ENCODE peak calls at places on chromosomes 4 and X, in six cellular contexts. I is lower leg skin, O is stomach, M is H54, N is GM12878, V is GM12892. K is an unnamed sample.

GRCh38 chr4:79772510-79772909 is 300.5 kb downstream of the ANTXR2 start:
- DNase-seq in N (no peak), V (no peak), M (no peak), O (no peak), I (no peak), K (no peak)

GRCh38 chr4:109199585-109199984 is 102.9 kb downstream of the COL25A1 start:
- DNase-seq in I (no peak), M (no peak), O (no peak), N (no peak), V (no peak), K (no peak)

GRCh38 chr4:176789955-176790354 is 2.8 kb downstream of the VEGFC start:
- DNase-seq in N (no peak), M (peak), I (no peak), V (no peak), O (no peak), K (peak)

GRCh38 chr4:2041234-2042130 is 17.6 kb upstream of the NAT8L start:
- DNase-seq in N (peak), V (peak), M (peak), O (peak), I (peak), K (peak)

GRCh38 chr4:155784637-155785036 is 25.8 kb downstream of the GUCY1B1 start:
- DNase-seq in M (no peak), O (no peak), I (no peak), N (no peak), V (no peak), K (no peak)

GRCh38 chr4:20544645-20545044 is 155.6 kb upstream of the PACRGL start:
- DNase-seq in M (no peak), N (no peak), V (no peak), O (no peak), I (no peak), K (peak)

GRCh38 chrX:130173190-130173895 is 1.6 kb downstream of the RAB33A start:
- DNase-seq in M (peak), V (no peak), O (no peak), I (peak), N (peak), K (peak)

GRCh38 chr4:38531126-38531737 is 132.8 kb upstream of the KLF3 start:
- DNase-seq in N (no peak), M (no peak), I (no peak), O (no peak), V (no peak), K (no peak)

GRCh38 chr4:91519155-91519554 is 784.6 kb upstream of the GRID2 start:
- DNase-seq in N (no peak), M (no peak), I (no peak), O (no peak), V (no peak), K (no peak)

GRCh38 chr4:1661695-1662094 is 22.4 kb downstream of the FAM53A start:
- DNase-seq in O (no peak), I (no peak), N (no peak), M (no peak), V (no peak), K (no peak)

GRCh38 chr4:176999943-177000543 is 207.3 kb upstream of the VEGFC start:
- DNase-seq in I (no peak), O (no peak), M (no peak), N (no peak), V (no peak), K (no peak)

GRCh38 chr4:8835521-8836365 is 35.9 kb downstream of the HMX1 start:
- DNase-seq in O (no peak), N (no peak), M (no peak), I (peak), V (peak), K (no peak)

GRCh38 chr4:110959041-110959643 is 336.3 kb upstream of the PITX2 start:
- DNase-seq in V (no peak), M (no peak), O (no peak), N (no peak), I (no peak), K (no peak)

GRCh38 chr4:16001484-16001858 is 38.5 kb upstream of the FGFBP2 start:
- DNase-seq in M (peak), O (peak), V (peak), I (peak), N (peak), K (peak)

GRCh38 chrX:142977128-142977914 is 48.4 kb upstream of the SPANXN4 start:
- DNase-seq in V (no peak), O (no peak), N (peak), M (no peak), I (no peak), K (no peak)

DNA sequence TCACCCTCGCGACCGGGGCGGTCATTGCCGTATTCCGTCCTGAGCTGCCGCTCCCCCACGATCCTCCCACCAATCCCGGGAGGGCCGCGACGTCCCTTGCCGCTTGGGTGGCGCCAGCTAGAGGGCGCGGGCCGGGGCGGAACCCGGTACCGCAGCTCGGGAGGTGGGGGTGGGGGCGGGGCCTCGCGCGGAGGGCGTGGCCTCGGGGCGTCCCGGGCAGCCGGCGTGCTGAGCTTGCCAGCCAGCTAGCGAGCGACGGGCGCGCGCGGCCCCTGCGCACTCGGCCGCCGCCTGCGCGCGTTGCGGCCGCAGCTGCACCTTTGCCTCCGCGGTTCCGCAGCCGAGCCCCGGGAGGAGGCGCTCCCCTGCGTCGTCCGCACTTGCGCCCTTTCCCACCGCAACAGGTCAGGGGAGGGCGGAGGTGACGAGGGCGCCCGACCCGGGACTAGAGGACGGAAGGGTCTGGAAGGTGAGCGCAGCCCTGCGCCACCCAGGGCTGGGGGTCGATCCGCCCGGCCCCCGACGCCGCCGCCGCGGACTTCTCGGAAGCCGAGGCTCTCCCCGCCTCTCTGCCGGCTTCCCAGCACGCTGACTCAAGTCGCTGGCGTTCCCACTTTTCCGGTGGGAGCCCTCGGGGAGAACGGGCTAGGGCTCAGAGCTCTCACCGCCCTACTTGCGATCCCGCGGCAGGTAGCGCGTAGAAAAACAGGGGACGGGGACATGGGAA is at the start of gene AFF1:
- DNase-seq in O (peak), V (peak), I (peak), N (peak), M (peak), K (peak)
- TF ChIP-seq POLR2A in O (no peak), V (peak), I (no peak), N (peak), M (peak), K (peak)

GRCh38 chr4:81724925-81725329 is 253.2 kb upstream of the RASGEF1B start:
- DNase-seq in O (peak), I (peak), N (peak), M (no peak), V (no peak), K (peak)

GRCh38 chr4:81723927-81724587 is 252.3 kb upstream of the RASGEF1B start:
- DNase-seq in N (no peak), I (no peak), O (peak), M (no peak), V (no peak), K (peak)

GRCh38 chr4:81722229-81722900 is 250.7 kb upstream of the RASGEF1B start:
- DNase-seq in V (no peak), M (no peak), O (peak), N (no peak), I (no peak), K (no peak)

GRCh38 chr4:81723044-81723884 is 251.6 kb upstream of the RASGEF1B start:
- DNase-seq in I (no peak), M (no peak), V (no peak), N (no peak), O (no peak), K (no peak)
- TF ChIP-seq POLR2A in I (no peak), M (no peak), V (no peak), N (no peak), O (no peak), K (no peak)

GRCh38 chr4:127967141-127967775 is 2.1 kb downstream of the ABHD18 start:
- DNase-seq in N (no peak), M (no peak), V (no peak), I (no peak), O (no peak), K (peak)

GRCh38 chr4:127965803-127966175 is 583 bp downstream of the ABHD18 start:
- DNase-seq in M (peak), N (peak), I (peak), O (peak), V (peak), K (peak)

GRCh38 chr4:127959794-127960193 is 5.2 kb downstream of the MFSD8 start:
- DNase-seq in I (no peak), N (no peak), O (no peak), M (no peak), V (no peak), K (no peak)

GRCh38 chr4:127968565-127968964 is 3.4 kb downstream of the ABHD18 start:
- DNase-seq in O (no peak), I (no peak), M (no peak), N (no peak), V (no peak), K (peak)

GRCh38 chr4:127965062-127965802 is at the start of the genes ABHD18 and MFSD8:
- DNase-seq in I (peak), N (peak), M (peak), V (peak), O (peak), K (peak)
- TF ChIP-seq POLR2A in I (no peak), N (peak), M (peak), V (peak), O (no peak), K (peak)

GRCh38 chr4:95284668-95285067 is 264.1 kb downstream of the UNC5C start:
- DNase-seq in M (no peak), O (no peak), I (no peak), V (no peak), N (no peak), K (no peak)
- TF ChIP-seq POLR2A in M (no peak), O (no peak), I (no peak), V (no peak), N (no peak), K (no peak)

GRCh38 chr4:73451404-73451803 is 15.4 kb downstream of the AFP start:
- DNase-seq in O (no peak), I (no peak), V (no peak), N (no peak), M (no peak), K (no peak)

GRCh38 chr4:73453701-73454005 is 17.6 kb downstream of the AFP start:
- DNase-seq in N (no peak), O (no peak), M (no peak), V (no peak), I (no peak), K (no peak)

GRCh38 chr4:73452953-73453700 is 17.1 kb downstream of the AFP start:
- DNase-seq in O (no peak), N (no peak), M (no peak), V (no peak), I (no peak), K (no peak)

GRCh38 chr4:73450398-73451004 is 14.5 kb downstream of the AFP start:
- DNase-seq in N (no peak), I (no peak), V (no peak), O (no peak), M (no peak), K (no peak)

DNA sequence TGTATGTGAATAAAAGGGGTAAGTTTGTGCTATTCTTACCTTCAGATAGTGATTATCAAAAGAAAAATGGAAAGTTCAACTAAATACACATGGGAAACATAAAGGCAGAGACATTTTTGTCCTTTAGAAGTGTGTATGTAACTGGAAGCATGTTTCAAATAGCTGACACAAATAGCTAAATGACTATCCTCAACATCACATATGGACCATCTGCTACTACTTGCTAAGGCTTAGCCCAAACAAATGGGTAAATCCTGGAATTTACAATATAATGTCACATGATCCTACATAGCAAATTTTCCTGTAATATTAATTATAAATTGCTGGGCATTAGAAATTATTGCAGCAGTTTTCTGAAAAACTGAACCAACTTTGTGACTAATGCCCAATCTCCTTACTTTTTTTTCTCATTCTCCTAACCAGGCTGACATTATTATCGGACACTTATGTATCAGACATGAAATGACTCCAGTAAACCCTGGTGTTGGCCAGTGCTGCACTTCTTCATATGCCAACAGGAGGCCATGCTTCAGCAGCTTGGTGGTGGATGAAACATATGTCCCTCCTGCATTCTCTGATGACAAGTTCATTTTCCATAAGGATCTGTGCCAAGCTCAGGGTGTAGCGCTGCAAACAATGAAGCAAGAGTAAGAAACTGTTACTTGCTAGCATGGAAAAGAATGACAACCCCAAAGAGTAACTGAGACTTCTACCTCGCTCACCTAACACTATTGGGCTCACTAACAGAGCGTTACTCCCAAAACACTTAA is 16.1 kb downstream of the AFP start:
- DNase-seq in M (no peak), I (no peak), N (no peak), V (no peak), O (no peak), K (no peak)
- TF ChIP-seq POLR2A in M (no peak), I (no peak), N (no peak), V (no peak), O (no peak), K (no peak)

GRCh38 chrX:139930923-139931645 is 1.8 kb downstream of the ATP11C start:
- DNase-seq in M (peak), O (no peak), V (peak), N (no peak), I (no peak), K (peak)

GRCh38 chrX:139932901-139933796 is at the start of gene ATP11C:
- DNase-seq in V (peak), M (peak), O (peak), I (peak), N (peak), K (peak)

GRCh38 chrX:139931646-139932076 is 1.2 kb downstream of the ATP11C start:
- DNase-seq in O (no peak), V (peak), M (no peak), N (no peak), I (peak), K (no peak)

GRCh38 chrX:139933904-139934303 is 1.1 kb upstream of the ATP11C start:
- DNase-seq in I (no peak), N (no peak), M (no peak), V (no peak), O (peak), K (no peak)

DNA sequence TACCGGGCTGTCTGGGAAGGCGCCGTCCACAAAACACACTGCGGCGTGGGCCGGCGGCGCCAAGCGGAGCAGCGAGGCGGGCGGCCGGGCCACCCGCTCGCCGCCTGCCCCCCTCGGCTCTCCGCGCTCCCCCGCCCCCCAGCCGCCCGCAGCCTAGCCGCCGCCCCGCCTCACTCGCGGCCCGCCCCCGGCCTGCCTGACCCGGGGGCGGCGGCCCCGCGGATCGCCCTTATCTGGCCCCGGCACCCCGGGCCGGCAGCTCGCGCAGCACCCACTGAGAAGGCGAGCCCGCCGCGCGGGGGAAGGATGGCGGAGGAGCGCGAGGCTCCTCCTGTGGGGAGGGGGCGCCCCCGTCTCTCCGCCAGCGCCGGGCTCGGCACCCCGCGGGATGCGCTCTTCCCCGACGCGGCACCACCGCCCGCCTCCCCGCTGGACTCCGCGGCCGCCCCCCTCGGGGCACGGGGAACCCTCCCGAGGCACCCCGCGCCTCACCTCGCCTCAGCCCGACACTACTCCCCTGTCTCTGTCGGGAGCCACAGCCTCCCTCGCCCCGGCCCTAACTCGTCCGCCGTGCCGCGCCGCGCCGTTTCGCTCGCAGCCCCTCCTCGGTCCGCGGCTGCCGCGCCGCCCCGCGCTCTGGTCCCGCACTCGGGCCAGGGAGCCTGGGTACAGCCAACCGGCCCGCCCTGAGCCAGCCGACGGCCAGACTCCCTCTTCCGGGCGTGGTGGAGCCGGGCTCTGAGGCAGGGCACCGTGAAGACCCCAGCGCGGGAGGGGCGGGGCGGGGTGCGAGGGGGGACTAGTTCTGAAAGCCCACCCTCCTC is 564 bp downstream of the ATP11C start:
- DNase-seq in I (peak), O (peak), M (peak), N (no peak), V (peak), K (peak)
- TF ChIP-seq POLR2A in I (no peak), O (no peak), M (peak), N (no peak), V (no peak), K (peak)

GRCh38 chr4:94342713-94343112 is at the start of gene HPGDS:
- DNase-seq in V (no peak), M (no peak), N (no peak), I (no peak), O (no peak), K (peak)
- TF ChIP-seq POLR2A in V (no peak), M (no peak), N (no peak), I (no peak), O (no peak), K (peak)

GRCh38 chr4:139177888-139178609 is 1.0 kb upstream of the ELF2 start:
- DNase-seq in I (peak), M (peak), V (peak), N (peak), O (peak), K (peak)
- TF ChIP-seq POLR2A in I (no peak), M (peak), V (peak), N (peak), O (no peak), K (peak)

GRCh38 chr4:22997358-22998224 is 304.9 kb downstream of the GBA3 start:
- DNase-seq in M (no peak), I (no peak), N (no peak), O (no peak), V (no peak), K (no peak)
- TF ChIP-seq POLR2A in M (no peak), I (no peak), N (no peak), O (no peak), V (no peak), K (no peak)

DNA sequence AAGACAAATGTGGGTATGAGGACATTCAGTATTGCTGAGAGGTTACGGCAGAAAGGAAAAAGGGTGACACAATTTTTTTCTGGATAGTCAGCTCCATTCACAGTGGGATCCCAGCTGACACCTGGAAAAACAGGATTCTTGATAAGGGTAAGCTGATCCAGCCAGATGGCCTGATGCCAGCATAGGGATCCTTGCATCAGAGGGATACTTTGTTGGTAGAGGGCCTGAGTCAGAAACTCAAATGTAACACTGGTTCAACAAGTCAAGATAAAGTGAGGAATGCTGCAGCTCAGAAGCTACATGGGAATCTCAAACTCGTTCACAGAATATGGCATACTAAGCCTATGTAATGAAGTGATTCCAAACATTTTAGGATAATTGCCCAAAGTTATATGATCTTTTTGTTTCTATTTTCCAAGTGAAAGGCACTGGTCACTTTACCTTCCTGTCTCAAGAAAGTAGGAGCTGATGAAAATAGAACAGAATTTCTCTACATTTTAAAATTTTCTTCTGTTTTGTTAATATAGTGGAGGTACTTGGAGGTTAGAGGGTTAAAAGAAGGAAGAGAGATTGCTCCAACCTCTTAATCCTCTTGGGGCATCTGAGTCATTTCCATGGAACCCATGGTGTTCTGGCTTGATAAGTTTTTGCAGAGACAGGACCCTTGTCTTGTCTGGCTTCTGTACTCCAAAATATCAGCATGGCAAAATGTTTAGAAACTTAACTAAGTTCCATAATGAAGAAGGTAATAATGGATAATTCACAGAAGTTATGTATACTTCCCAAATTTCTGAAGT is 727.0 kb downstream of the C4orf33 start:
- DNase-seq in V (no peak), N (no peak), I (no peak), M (no peak), O (no peak), K (no peak)
- TF ChIP-seq POLR2A in V (no peak), N (no peak), I (no peak), M (no peak), O (no peak), K (no peak)

K was measured in erythroblast.